ENCODE peak calls at places on chromosome 4, in six cellular contexts. J is Right ventricle myocardium inferior, W is epithelial cell of proximal tubule, L is upper lobe of left lung, A is nucleus accumbens, X is NCI-H1105 treated with DMSO at 0.1 percent for 48 hours. G is an unnamed sample.

GRCh38 chr4:833731-834367 is 7.9 kb upstream of the CPLX1 start:
- DNase-seq in J (peak), L (peak), A (no peak), W (no peak), X (no peak), G (no peak)

GRCh38 chr4:26787461-26788340 is 72.9 kb upstream of the STIM2 start:
- DNase-seq in A (no peak), J (no peak), X (no peak), W (peak), L (no peak), G (peak)

GRCh38 chr4:187840814-187841213 is 154.8 kb upstream of the ZFP42 start:
- DNase-seq in W (no peak), J (no peak), L (no peak), A (no peak), X (no peak), G (no peak)

GRCh38 chr4:13483142-13484044 is 747 bp downstream of the RAB28 start:
- DNase-seq in J (peak), A (peak), L (no peak), X (peak), W (no peak), G (peak)

GRCh38 chr4:1615786-1616573 is 68.1 kb downstream of the FAM53A start:
- DNase-seq in W (no peak), A (no peak), L (peak), J (no peak), X (no peak), G (no peak)

GRCh38 chr4:157079441-157079840 is 3.5 kb downstream of the GLRB start:
- DNase-seq in A (no peak), X (no peak), W (no peak), L (no peak), J (no peak), G (no peak)

GRCh38 chr4:2295535-2296442 is 33.9 kb upstream of the MXD4 start:
- DNase-seq in J (no peak), L (no peak), W (no peak), A (no peak), X (no peak), G (peak)

GRCh38 chr4:173426064-173426463 is 27.1 kb upstream of the SCRG1 start:
- DNase-seq in X (no peak), A (no peak), W (no peak), L (no peak), J (no peak), G (no peak)

GRCh38 chr4:67393699-67394281 is 151.5 kb downstream of the CENPC start:
- DNase-seq in A (no peak), W (no peak), X (peak), J (no peak), L (no peak), G (peak)

GRCh38 chr4:138611721-138612120 is 369.6 kb upstream of the SLC7A11 start:
- DNase-seq in L (no peak), X (peak), W (no peak), J (no peak), A (no peak), G (peak)

GRCh38 chr4:105666693-105667092 is 41.8 kb downstream of the INTS12 start:
- DNase-seq in X (peak), A (no peak), J (no peak), W (peak), L (no peak), G (no peak)

GRCh38 chr4:150308824-150309472 is 230.7 kb downstream of the DCLK2 start:
- DNase-seq in J (no peak), L (no peak), W (no peak), X (no peak), A (no peak), G (no peak)

GRCh38 chr4:184364100-184364921 is 110.0 kb downstream of the IRF2 start:
- DNase-seq in L (no peak), X (no peak), A (no peak), J (no peak), W (peak), G (no peak)

GRCh38 chr4:1993169-1993516 is 15.6 kb downstream of the NELFA start:
- DNase-seq in L (peak), A (no peak), J (no peak), X (no peak), W (no peak), G (no peak)

GRCh38 chr4:157983300-157983699 is 189.5 kb downstream of the GASK1B start:
- DNase-seq in A (no peak), J (no peak), W (no peak), X (no peak), L (no peak), G (no peak)

GRCh38 chr4:139281212-139281611 is 1.2 kb upstream of the MGARP start:
- DNase-seq in J (no peak), A (no peak), L (no peak), W (no peak), X (no peak), G (no peak)

GRCh38 chr4:30716158-30716557 is 4.0 kb upstream of the PCDH7 start:
- DNase-seq in L (no peak), W (no peak), J (no peak), X (peak), A (no peak), G (no peak)

GRCh38 chr4:151218343-151218742 is 58.6 kb upstream of the PRSS48 start:
- DNase-seq in X (no peak), L (no peak), W (no peak), A (no peak), J (no peak), G (no peak)

GRCh38 chr4:101264993-101265815 is 82.1 kb downstream of the PPP3CA start:
- DNase-seq in A (no peak), J (no peak), X (no peak), L (no peak), W (no peak), G (no peak)

GRCh38 chr4:120841580-120841979 is 80.9 kb downstream of the PRDM5 start:
- DNase-seq in A (no peak), W (no peak), J (no peak), X (no peak), L (no peak), G (no peak)

GRCh38 chr4:3267576-3268394 is 18.8 kb downstream of the MSANTD1 start:
- DNase-seq in L (peak), A (no peak), J (no peak), W (no peak), X (no peak), G (no peak)

GRCh38 chr4:82256718-82257117 is 117.1 kb downstream of the HNRNPD start:
- DNase-seq in A (no peak), J (no peak), W (no peak), L (no peak), X (no peak), G (no peak)

GRCh38 chr4:119629142-119629471 is 503 bp upstream of the PDE5A start:
- DNase-seq in X (peak), A (no peak), L (no peak), W (no peak), J (no peak), G (no peak)

GRCh38 chr4:95066011-95066410 is 308.3 kb downstream of the BMPR1B start:
- DNase-seq in L (no peak), X (no peak), A (no peak), J (no peak), W (no peak), G (no peak)

GRCh38 chr4:130563185-130563890 is 1467.4 kb downstream of the C4orf33 start:
- DNase-seq in L (no peak), X (peak), W (peak), A (no peak), J (no peak), G (peak)

GRCh38 chr4:30815685-30816084 is 95.5 kb downstream of the PCDH7 start:
- DNase-seq in L (no peak), W (no peak), X (no peak), J (no peak), A (no peak), G (no peak)

GRCh38 chr4:94827481-94828110 is 69.8 kb downstream of the BMPR1B start:
- DNase-seq in L (no peak), A (no peak), J (no peak), X (no peak), W (peak), G (no peak)

GRCh38 chr4:74934016-74934821 is 1.3 kb downstream of the PARM1 start:
- DNase-seq in X (peak), L (peak), J (no peak), W (no peak), A (peak), G (peak)

GRCh38 chr4:169249214-169249973 is 21.4 kb downstream of the SH3RF1 start:
- DNase-seq in J (no peak), L (no peak), W (no peak), X (no peak), A (no peak), G (no peak)

GRCh38 chr4:158161561-158162354 is 11.1 kb downstream of the GASK1B start:
- DNase-seq in J (no peak), A (no peak), W (peak), L (no peak), X (no peak), G (no peak)

G was measured in BE2C.